ENCODE peak calls at places on chromosomes 5 and 9, in seven cellular contexts. C is IMR-90; T is activated naive CD4-positive, alpha-beta T cell; N is PC-9; Z is omental fat pad; F is EH; W is epithelial cell of esophagus. Q is an unnamed sample.

GRCh38 chr5:95781101-95781583 is 41.4 kb downstream of the GLRX start:
- DNase-seq in C (peak), T (peak), N (peak), Z (peak), F (peak), W (peak), Q (peak)

GRCh38 chr5:159061186-159061796 is 38.4 kb downstream of the EBF1 start:
- DNase-seq in C (peak), T (no peak), N (no peak), Z (no peak), F (peak), W (peak), Q (no peak)

GRCh38 chr9:101398930-101399640 is 434 bp downstream of the ZNF189 start:
- DNase-seq in C (no peak), T (no peak), N (no peak), Z (peak), F (no peak), W (peak), Q (no peak)

GRCh38 chr5:1103505-1104326 is 8.1 kb downstream of the SLC12A7 start:
- DNase-seq in C (no peak), T (no peak), N (no peak), Z (no peak), F (peak), W (no peak), Q (peak)

GRCh38 chr9:91159664-91160121 is 202.0 kb downstream of the AUH start:
- DNase-seq in C (no peak), T (no peak), N (no peak), Z (no peak), F (no peak), W (no peak), Q (no peak)

GRCh38 chr5:54785729-54786548 is 199.5 kb downstream of the ESM1 start:
- DNase-seq in C (peak), T (no peak), N (no peak), Z (no peak), F (peak), W (no peak), Q (peak)

GRCh38 chr5:136726506-136726905 is 361.2 kb upstream of the TRPC7 start:
- DNase-seq in C (no peak), T (no peak), N (no peak), Z (no peak), F (peak), W (no peak), Q (no peak)

GRCh38 chr9:94938384-94938783 is 211.9 kb downstream of the AOPEP start:
- DNase-seq in C (no peak), T (no peak), N (no peak), Z (no peak), F (no peak), W (no peak), Q (no peak)

GRCh38 chr9:37727002-37727401 is 26.6 kb upstream of the TRMT10B start:
- DNase-seq in C (no peak), T (no peak), N (no peak), Z (no peak), F (no peak), W (no peak), Q (no peak)

GRCh38 chr5:122367445-122367844 is 55.4 kb downstream of the SNCAIP start:
- DNase-seq in C (no peak), T (no peak), N (no peak), Z (no peak), F (no peak), W (no peak), Q (no peak)

GRCh38 chr5:31585519-31586270 is 53.2 kb upstream of the PDZD2 start:
- DNase-seq in C (peak), T (no peak), N (no peak), Z (no peak), F (peak), W (no peak), Q (no peak)

GRCh38 chr9:126650404-126650804 is 36.7 kb downstream of the LMX1B start:
- DNase-seq in C (no peak), T (no peak), N (no peak), Z (no peak), F (no peak), W (no peak), Q (no peak)

GRCh38 chr5:147918899-147919298 is 12.6 kb upstream of the C5orf46 start:
- DNase-seq in C (no peak), T (no peak), N (no peak), Z (no peak), F (no peak), W (peak), Q (no peak)

GRCh38 chr5:73985145-73985544 is 359.1 kb downstream of the ARHGEF28 start:
- DNase-seq in C (peak), T (no peak), N (peak), Z (no peak), F (peak), W (peak), Q (peak)

GRCh38 chr5:43428034-43428712 is 16.0 kb upstream of the CCL28 start:
- DNase-seq in C (peak), T (no peak), N (peak), Z (no peak), F (peak), W (peak), Q (no peak)

GRCh38 chr5:62791059-62791458 is 212.4 kb downstream of the LRRC70 start:
- DNase-seq in C (no peak), T (no peak), N (no peak), Z (no peak), F (peak), W (peak), Q (peak)

GRCh38 chr9:98563212-98563907 is 145.4 kb downstream of the GABBR2 start:
- DNase-seq in C (no peak), T (no peak), N (no peak), Z (no peak), F (no peak), W (no peak), Q (no peak)

GRCh38 chr9:96156151-96156550 is 145.8 kb downstream of the HSD17B3 start:
- DNase-seq in C (no peak), T (no peak), N (no peak), Z (no peak), F (no peak), W (no peak), Q (no peak)

GRCh38 chr9:34555002-34555348 is 32.2 kb upstream of the ENHO start:
- DNase-seq in C (no peak), T (no peak), N (no peak), Z (no peak), F (no peak), W (no peak), Q (no peak)

GRCh38 chr9:100098241-100098886 is 436 bp downstream of the ERP44 start:
- DNase-seq in C (peak), T (peak), N (peak), Z (peak), F (peak), W (peak), Q (peak)

GRCh38 chr5:158883502-158883901 is 216.2 kb downstream of the EBF1 start:
- DNase-seq in C (no peak), T (no peak), N (no peak), Z (no peak), F (no peak), W (no peak), Q (no peak)

GRCh38 chr9:76537150-76537646 is 78.2 kb downstream of the GCNT1 start:
- DNase-seq in C (no peak), T (no peak), N (no peak), Z (no peak), F (no peak), W (no peak), Q (peak)

GRCh38 chr9:92147854-92148184 is 32.6 kb upstream of the SPTLC1 start:
- DNase-seq in C (no peak), T (no peak), N (no peak), Z (no peak), F (no peak), W (no peak), Q (no peak)

GRCh38 chr9:36878161-36878560 is 155.9 kb downstream of the PAX5 start:
- DNase-seq in C (no peak), T (no peak), N (no peak), Z (no peak), F (no peak), W (no peak), Q (no peak)

GRCh38 chr9:91332476-91333231 is 29.1 kb downstream of the AUH start:
- DNase-seq in C (no peak), T (no peak), N (no peak), Z (no peak), F (no peak), W (no peak), Q (no peak)

GRCh38 chr5:140041099-140041491 is 2.0 kb downstream of the NRG2 start:
- DNase-seq in C (no peak), T (no peak), N (no peak), Z (no peak), F (no peak), W (no peak), Q (no peak)

GRCh38 chr5:14628346-14628745 is 36.2 kb upstream of the OTULIN start:
- DNase-seq in C (peak), T (no peak), N (no peak), Z (no peak), F (peak), W (peak), Q (peak)

GRCh38 chr5:38925154-38925925 is 79.5 kb downstream of the OSMR start:
- DNase-seq in C (peak), T (no peak), N (no peak), Z (no peak), F (peak), W (no peak), Q (peak)

GRCh38 chr9:98922721-98923435 is 20.8 kb upstream of the COL15A1 start:
- DNase-seq in C (peak), T (no peak), N (no peak), Z (no peak), F (peak), W (no peak), Q (no peak)

GRCh38 chr9:20872340-20872977 is 159.0 kb downstream of the HACD4 start:
- DNase-seq in C (peak), T (no peak), N (peak), Z (no peak), F (peak), W (peak), Q (no peak)

GRCh38 chr5:149529463-149529862 is 21.8 kb downstream of the CSNK1A1 start:
- DNase-seq in C (no peak), T (no peak), N (no peak), Z (no peak), F (no peak), W (no peak), Q (no peak)

Q was measured in dermis microvascular lymphatic vessel endothelial cell.